ENCODE peak calls at places on chromosomes 16 and 17, in six cellular contexts. B is AG10803, O is astrocyte of the spinal cord, H is GM23338, G is left lung, X is lung. Z is an unnamed sample.

GRCh38 chr16:75660726-75661302 is 13.2 kb downstream of the TERF2IP start:
- DNase-seq in B (no peak), O (no peak), H (no peak), G (no peak), X (no peak), Z (no peak)

GRCh38 chr17:55889271-55889670 is 138.4 kb downstream of the PCTP start:
- DNase-seq in B (no peak), O (no peak), H (no peak), G (no peak), X (no peak), Z (no peak)

GRCh38 chr17:56653877-56654276 is 60.4 kb downstream of the NOG start:
- DNase-seq in B (peak), O (peak), H (peak), G (no peak), X (peak), Z (no peak)

GRCh38 chr17:13727441-13728171 is 125.9 kb upstream of the HS3ST3A1 start:
- DNase-seq in B (peak), O (peak), H (no peak), G (no peak), X (no peak), Z (peak)

GRCh38 chr17:59558039-59558438 is 7.4 kb upstream of the DHX40 start:
- DNase-seq in B (no peak), O (no peak), H (no peak), G (no peak), X (no peak), Z (no peak)

GRCh38 chr16:70804153-70804728 is 3.3 kb upstream of the VAC14 start:
- DNase-seq in B (peak), O (peak), H (no peak), G (no peak), X (no peak), Z (peak)

GRCh38 chr17:45130640-45131293 is 1.5 kb downstream of the PLCD3 start:
- DNase-seq in B (no peak), O (no peak), H (no peak), G (peak), X (no peak), Z (no peak)

GRCh38 chr16:1575578-1575977 is 36.3 kb downstream of the IFT140 start:
- DNase-seq in B (no peak), O (no peak), H (no peak), G (peak), X (no peak), Z (no peak)

GRCh38 chr16:55435387-55435786 is 43.6 kb upstream of the MMP2 start:
- DNase-seq in B (no peak), O (no peak), H (no peak), G (no peak), X (no peak), Z (no peak)

GRCh38 chr17:78430892-78431691 is 52.6 kb downstream of the PGS1 start:
- DNase-seq in B (no peak), O (peak), H (peak), G (peak), X (no peak), Z (no peak)

GRCh38 chr17:52357855-52358254 is 199.3 kb upstream of the CA10 start:
- DNase-seq in B (no peak), O (no peak), H (no peak), G (no peak), X (no peak), Z (no peak)

GRCh38 chr17:45171338-45172231 is 9.9 kb downstream of the HEXIM2 start:
- DNase-seq in B (peak), O (no peak), H (peak), G (peak), X (peak), Z (peak)

GRCh38 chr16:88286301-88286923 is 96.3 kb upstream of the ZNF469 start:
- DNase-seq in B (no peak), O (no peak), H (no peak), G (peak), X (no peak), Z (no peak)

GRCh38 chr16:67945392-67945933 is 1.5 kb upstream of the LCAT start:
- DNase-seq in B (no peak), O (no peak), H (no peak), G (no peak), X (no peak), Z (no peak)

GRCh38 chr17:48102700-48103378 is 1.6 kb upstream of the CBX1 start:
- DNase-seq in B (no peak), O (no peak), H (no peak), G (no peak), X (no peak), Z (no peak)

GRCh38 chr16:72956124-72957064 is 91.5 kb downstream of the ZFHX3 start:
- DNase-seq in B (peak), O (no peak), H (no peak), G (no peak), X (no peak), Z (no peak)

GRCh38 chr17:72097144-72097543 is 23.7 kb upstream of the SOX9 start:
- DNase-seq in B (no peak), O (no peak), H (no peak), G (no peak), X (no peak), Z (no peak)

GRCh38 chr16:75471723-75472634 is 7.5 kb upstream of the TMEM170A start:
- DNase-seq in B (peak), O (peak), H (peak), G (peak), X (no peak), Z (peak)

GRCh38 chr16:11181242-11181888 is 74.6 kb downstream of the SOCS1 start:
- DNase-seq in B (no peak), O (no peak), H (no peak), G (no peak), X (no peak), Z (no peak)

GRCh38 chr16:11183035-11183812 is 72.8 kb downstream of the SOCS1 start:
- DNase-seq in B (no peak), O (no peak), H (peak), G (no peak), X (no peak), Z (no peak)

GRCh38 chr16:11181889-11182279 is 74.1 kb downstream of the SOCS1 start:
- DNase-seq in B (peak), O (no peak), H (no peak), G (no peak), X (no peak), Z (no peak)

GRCh38 chr16:11182381-11182780 is 73.6 kb downstream of the SOCS1 start:
- DNase-seq in B (no peak), O (no peak), H (no peak), G (no peak), X (no peak), Z (no peak)

DNA sequence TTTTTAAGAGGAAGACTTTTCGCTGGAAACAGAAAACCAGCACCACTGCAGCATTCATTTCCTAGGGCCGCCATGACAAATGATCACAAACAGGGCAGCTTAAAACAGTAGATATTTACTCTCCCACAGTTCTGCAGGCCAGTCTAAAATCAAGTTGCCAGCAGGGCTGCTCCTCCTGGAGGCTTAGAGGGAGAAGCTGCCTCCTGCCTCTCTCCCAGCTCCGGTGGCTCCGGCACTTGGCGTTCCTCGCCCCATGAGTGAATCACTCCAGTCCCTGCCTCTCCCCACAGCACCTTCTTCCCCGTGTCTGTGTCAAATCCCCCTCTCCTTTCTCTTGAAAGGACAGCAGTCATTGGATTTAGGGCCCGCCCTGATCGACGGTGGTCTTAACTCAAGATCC is 72.1 kb downstream of the SOCS1 start:
- DNase-seq in B (no peak), O (no peak), H (no peak), G (no peak), X (no peak), Z (peak)
- TF ChIP-seq CTCF in B (no peak), O (no peak), H (no peak), G (no peak), X (no peak), Z (no peak)

GRCh38 chr17:66441012-66441703 is 138.7 kb downstream of the PRKCA start:
- DNase-seq in B (no peak), O (no peak), H (no peak), G (no peak), X (no peak), Z (no peak)
- H3K4me3 ChIP-seq in B (no peak), O (no peak), H (no peak), G (no peak), X (no peak), Z (no peak)

GRCh38 chr17:28718317-28718672 is 627 bp upstream of the RAB34 start:
- DNase-seq in B (peak), O (no peak), H (peak), G (no peak), X (no peak), Z (no peak)

GRCh38 chr17:28718990-28719433 is 773 bp upstream of the RPL23A start:
- DNase-seq in B (no peak), O (no peak), H (no peak), G (peak), X (no peak), Z (no peak)

GRCh38 chr17:28722413-28723158 is 2.8 kb downstream of the RPL23A start:
- DNase-seq in B (no peak), O (no peak), H (no peak), G (peak), X (no peak), Z (no peak)

GRCh38 chr17:28717578-28718316 is at the start of gene RAB34:
- DNase-seq in B (peak), O (peak), H (peak), G (peak), X (peak), Z (peak)

DNA sequence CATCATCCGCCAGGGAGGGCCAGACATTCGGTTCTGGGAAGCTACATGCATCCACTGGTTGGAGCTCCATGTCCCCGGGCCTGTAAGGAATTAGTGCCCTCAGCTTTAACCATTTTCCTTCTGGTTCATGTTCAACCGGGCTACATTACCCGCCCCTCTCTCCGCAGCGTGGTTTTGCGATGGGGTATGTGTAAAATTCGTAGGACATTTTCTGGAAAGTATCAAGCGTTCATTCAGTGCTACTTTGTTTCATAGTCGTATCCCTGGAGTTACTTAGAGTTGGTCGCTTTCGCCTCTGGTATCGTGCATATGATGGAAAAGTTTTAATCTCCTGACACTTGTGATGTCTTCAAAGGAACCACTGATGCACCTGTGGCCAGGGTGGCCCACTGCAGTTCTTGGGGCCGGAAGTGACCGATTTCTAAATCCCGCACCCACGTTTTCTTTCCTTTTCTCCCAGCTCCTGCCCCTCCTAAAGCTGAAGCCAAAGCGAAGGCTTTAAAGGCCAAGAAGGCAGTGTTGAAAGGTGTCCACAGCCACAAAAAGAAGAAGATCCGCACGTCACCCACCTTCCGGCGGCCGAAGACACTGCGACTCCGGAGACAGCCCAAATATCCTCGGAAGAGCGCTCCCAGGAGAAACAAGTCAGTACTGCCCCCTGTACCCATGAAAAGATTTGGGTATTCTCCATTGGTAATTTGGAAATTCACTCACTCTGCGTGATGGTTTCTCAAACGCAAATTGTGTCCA is 637 bp downstream of the RPL23A start:
- DNase-seq in B (no peak), O (no peak), H (no peak), G (no peak), X (no peak), Z (no peak)
- TF ChIP-seq CTCF in B (no peak), O (no peak), H (peak), G (no peak), X (no peak), Z (no peak)

GRCh38 chr17:17822189-17822978 is 14.4 kb downstream of the SREBF1 start:
- DNase-seq in B (peak), O (peak), H (no peak), G (no peak), X (peak), Z (peak)
- H3K4me3 ChIP-seq in B (peak), O (peak), H (peak), G (peak), X (no peak), Z (peak)

Z was measured in foreskin fibroblast.